ENCODE peak calls at places on chromosomes 3 and 15, in eight cellular contexts. L is MM.1S; I is HCT116; P is trophoblast cell; E is tibial artery; X is right cardiac atrium; T is right lobe of liver; C is naive thymus-derived CD4-positive, alpha-beta T cell. W is an unnamed sample.
A peak's percentile ranks its signal among the peaks of the same experiment; 100 is the strongest.

GRCh38 chr15:49855917-49856637 is 235.2 kb downstream of the DTWD1 start:
- DNase-seq in L (no peak), I (no peak), P (peak; percentile 97), E (no peak), X (no peak), T (no peak), C (no peak), W (no peak)

GRCh38 chr3:185880600-185880999 is 55.8 kb upstream of the IGF2BP2 start:
- DNase-seq in L (no peak), I (no peak), P (no peak), E (no peak), X (no peak), T (no peak), C (no peak), W (no peak)

GRCh38 chr3:9552252-9552999 is 1.2 kb downstream of the LHFPL4 start:
- DNase-seq in L (no peak), I (no peak), P (peak; percentile 75), E (no peak), X (peak; percentile 63), T (no peak), C (peak; percentile 33), W (peak; percentile 53)

GRCh38 chr3:154040283-154040682 is 80.9 kb upstream of the ARHGEF26 start:
- DNase-seq in L (peak; percentile 65), I (peak; percentile 22), P (peak; percentile 60), E (no peak), X (no peak), T (no peak), C (no peak), W (no peak)

GRCh38 chr3:151169700-151170224 is 33.3 kb downstream of the GPR171 start:
- DNase-seq in L (peak; percentile 14), I (no peak), P (peak; percentile 22), E (peak; percentile 74), X (peak; percentile 74), T (no peak), C (no peak), W (peak; percentile 83)

GRCh38 chr3:44114142-44114541 is 127.5 kb upstream of the TOPAZ1 start:
- DNase-seq in L (no peak), I (peak; percentile 42), P (peak; percentile 64), E (no peak), X (peak; percentile 78), T (no peak), C (peak; percentile 10), W (peak; percentile 83)

GRCh38 chr15:89016549-89017041 is 71.7 kb upstream of the ABHD2 start:
- DNase-seq in L (no peak), I (peak; percentile 23), P (peak; percentile 48), E (peak; percentile 78), X (no peak), T (no peak), C (no peak), W (no peak)

GRCh38 chr3:44845528-44846520 is 15.9 kb upstream of the TMEM42 start:
- DNase-seq in L (no peak), I (no peak), P (peak; percentile 82), E (no peak), X (peak; percentile 66), T (no peak), C (no peak), W (no peak)

GRCh38 chr3:189680723-189681122 is 49.5 kb downstream of the TP63 start:
- DNase-seq in L (no peak), I (no peak), P (no peak), E (no peak), X (peak; percentile 49), T (no peak), C (no peak), W (no peak)

GRCh38 chr3:7160689-7161088 is 299.8 kb downstream of the GRM7 start:
- DNase-seq in L (no peak), I (no peak), P (no peak), E (no peak), X (no peak), T (no peak), C (no peak), W (no peak)

GRCh38 chr15:97168704-97169475 is 791.6 kb upstream of the ARRDC4 start:
- DNase-seq in L (no peak), I (no peak), P (peak; percentile 33), E (no peak), X (no peak), T (no peak), C (no peak), W (no peak)

GRCh38 chr3:144244662-144245061 is 273.0 kb downstream of the DIPK2A start:
- DNase-seq in L (no peak), I (no peak), P (no peak), E (no peak), X (no peak), T (no peak), C (no peak), W (no peak)

GRCh38 chr15:57031082-57031481 is 112.6 kb downstream of the TCF12 start:
- DNase-seq in L (no peak), I (no peak), P (no peak), E (no peak), X (no peak), T (no peak), C (no peak), W (no peak)

GRCh38 chr3:129034650-129035049 is 25.9 kb upstream of the GP9 start:
- DNase-seq in L (no peak), I (no peak), P (no peak), E (peak; percentile 21), X (no peak), T (no peak), C (no peak), W (no peak)

GRCh38 chr3:98875535-98875934 is 26.0 kb downstream of the DCBLD2 start:
- DNase-seq in L (no peak), I (no peak), P (no peak), E (no peak), X (no peak), T (no peak), C (no peak), W (no peak)

GRCh38 chr15:25668901-25669300 is 194.2 kb downstream of the ATP10A start:
- DNase-seq in L (no peak), I (no peak), P (peak; percentile 93), E (no peak), X (no peak), T (no peak), C (no peak), W (no peak)

GRCh38 chr15:25667829-25668228 is 195.3 kb downstream of the ATP10A start:
- DNase-seq in L (no peak), I (no peak), P (peak; percentile 85), E (no peak), X (no peak), T (no peak), C (no peak), W (no peak)

GRCh38 chr15:25671132-25671531 is 192.0 kb downstream of the ATP10A start:
- DNase-seq in L (no peak), I (no peak), P (no peak), E (peak; percentile 79), X (no peak), T (no peak), C (no peak), W (no peak)

GRCh38 chr15:25668236-25668635 is 194.9 kb downstream of the ATP10A start:
- DNase-seq in L (no peak), I (no peak), P (peak; percentile 69), E (no peak), X (no peak), T (no peak), C (no peak), W (no peak)

DNA sequence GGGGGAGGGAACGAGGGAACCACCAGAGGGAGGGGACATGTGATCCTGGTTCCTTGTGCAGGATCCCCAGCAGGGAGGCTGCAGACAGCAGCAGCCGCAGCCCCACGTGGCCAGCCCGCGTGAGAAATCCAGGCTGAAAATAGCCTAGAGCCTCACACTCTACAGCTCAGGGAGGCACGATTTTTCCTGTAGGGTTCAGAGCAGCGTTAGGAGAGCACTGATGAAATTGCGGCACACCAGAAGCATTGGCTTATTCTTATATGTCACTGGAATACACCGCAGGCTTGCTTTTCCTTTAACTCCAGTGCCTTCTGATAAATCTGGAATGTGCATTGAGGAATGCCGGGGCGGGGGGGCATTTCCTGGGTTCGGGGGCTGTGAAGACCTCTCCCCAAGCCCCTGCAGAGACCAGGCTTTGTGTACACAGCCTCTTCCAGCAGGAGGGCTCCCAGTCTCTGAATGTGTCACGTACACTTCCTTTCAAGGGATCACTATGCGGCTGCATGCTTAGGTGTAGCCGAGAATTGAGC is 193.0 kb downstream of the ATP10A start:
- DNase-seq in L (no peak), I (no peak), P (peak; percentile 57), E (peak; percentile 90), X (peak; percentile 84), T (no peak), C (no peak), W (peak; percentile 91)
- H3K27ac ChIP-seq in L (no peak overlapping the region), I (no peak overlapping the region), P (peak overlapping the region; percentile 63), E (peak overlapping the region; percentile 55), X (peak overlapping the region; percentile 12), T (no peak overlapping the region), C (no peak overlapping the region), W (peak overlapping the region; percentile 73)

DNA sequence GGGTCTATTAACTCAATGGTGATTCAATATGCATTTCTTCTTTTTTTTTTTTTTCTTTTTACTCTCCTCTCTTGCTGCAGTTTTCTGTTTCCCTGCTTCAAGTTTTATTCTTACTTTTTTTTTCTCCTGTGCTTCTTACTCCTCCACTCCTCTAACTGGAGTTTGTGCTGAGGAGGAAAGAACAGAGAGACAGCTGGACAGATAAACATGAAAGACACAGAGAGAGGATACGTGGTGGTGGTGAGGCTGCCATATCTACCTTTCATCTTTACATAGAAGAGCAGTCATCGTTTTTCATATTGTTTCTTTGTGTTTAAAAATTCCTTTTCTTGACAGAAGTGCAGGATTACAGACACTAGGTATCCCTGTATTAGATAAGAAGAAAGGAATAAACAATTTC is 262.8 kb downstream of the OTOL1 start:
- DNase-seq in L (no peak), I (no peak), P (no peak), E (no peak), X (no peak), T (no peak), C (no peak), W (no peak)
- H3K27ac ChIP-seq in L (no peak overlapping the region), I (no peak overlapping the region), P (no peak overlapping the region), E (no peak overlapping the region), X (no peak overlapping the region), T (no peak overlapping the region), C (no peak overlapping the region), W (no peak overlapping the region)

DNA sequence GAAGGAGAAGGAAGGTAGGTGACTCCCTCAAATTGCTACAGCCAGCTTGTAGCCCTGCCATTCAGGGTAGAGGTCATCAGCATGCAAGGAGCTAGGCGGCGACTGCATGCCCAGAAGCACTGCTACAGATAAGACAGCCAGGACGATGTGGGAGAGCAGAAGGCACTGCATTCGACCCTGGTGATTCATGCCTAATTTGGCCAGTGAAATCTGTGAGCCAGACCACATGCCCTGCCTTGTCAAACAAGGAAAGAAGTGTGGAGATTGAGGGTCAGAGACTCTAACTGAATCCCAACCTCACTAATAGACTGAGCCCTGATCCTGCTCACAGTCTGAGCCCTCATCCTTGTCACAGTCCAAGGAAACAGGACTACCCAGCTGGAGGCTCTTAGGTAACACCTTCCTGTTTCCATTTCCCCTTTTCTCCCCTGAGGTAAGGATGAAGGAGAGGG is 86.6 kb downstream of the LINGO1 start:
- DNase-seq in L (no peak), I (no peak), P (peak; percentile 89), E (no peak), X (peak; percentile 41), T (peak; percentile 20), C (no peak), W (peak; percentile 41)
- H3K27ac ChIP-seq in L (no peak overlapping the region), I (no peak overlapping the region), P (no peak overlapping the region), E (no peak overlapping the region), X (no peak overlapping the region), T (no peak overlapping the region), C (no peak overlapping the region), W (no peak overlapping the region)

DNA sequence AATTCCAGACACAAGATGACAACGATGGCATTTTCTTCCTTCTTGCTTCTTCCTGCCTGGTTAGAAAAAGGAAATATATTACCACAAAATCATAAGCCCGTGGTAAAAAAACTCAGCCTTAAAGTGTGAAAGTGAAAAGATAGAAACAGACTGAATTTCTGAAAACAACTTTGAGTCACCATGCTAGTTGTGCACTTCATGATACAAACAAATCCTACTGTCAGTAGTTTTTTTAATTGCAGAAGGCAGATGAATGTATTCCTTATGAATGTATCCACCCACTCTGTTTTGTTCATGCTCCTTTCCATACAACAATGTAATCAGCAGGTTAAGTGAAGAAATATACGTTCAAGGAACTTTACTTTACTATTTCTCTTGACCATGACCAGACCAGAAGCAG is 1144.7 kb downstream of the OTOL1 start:
- DNase-seq in L (no peak), I (no peak), P (no peak), E (no peak), X (no peak), T (no peak), C (no peak), W (no peak)
- H3K27ac ChIP-seq in L (no peak overlapping the region), I (no peak overlapping the region), P (no peak overlapping the region), E (no peak overlapping the region), X (no peak overlapping the region), T (no peak overlapping the region), C (no peak overlapping the region), W (no peak overlapping the region)

W was measured in aorta.